ENCODE peak calls at places on chromosomes 2 and 18, in eight cellular contexts. One of them, this sample, is unnamed.

GRCh38 chr18:79804130-79804772 is 6.5 kb downstream of the KCNG2 start:
- DNase-seq in colonic mucosa: no peak
- DNase-seq in aorta: peak
- DNase-seq in AG09319: no peak
- DNase-seq in endothelial cell: no peak
- DNase-seq in GM12878: no peak
- DNase-seq in SW480: no peak
- DNase-seq in omental fat pad: no peak
- DNase-seq in this sample: no peak

GRCh38 chr2:37855283-37856041 is 69.6 kb upstream of the RMDN2 start:
- DNase-seq in omental fat pad: no peak
- DNase-seq in SW480: no peak
- DNase-seq in GM12878: no peak
- DNase-seq in AG09319: no peak
- DNase-seq in aorta: no peak
- DNase-seq in endothelial cell: no peak
- DNase-seq in colonic mucosa: no peak
- DNase-seq in this sample: no peak

GRCh38 chr2:55511508-55512124 is 7.9 kb upstream of the CFAP36 start:
- DNase-seq in endothelial cell: peak
- DNase-seq in aorta: no peak
- DNase-seq in omental fat pad: no peak
- DNase-seq in colonic mucosa: no peak
- DNase-seq in GM12878: no peak
- DNase-seq in SW480: peak
- DNase-seq in AG09319: no peak
- DNase-seq in this sample: peak

GRCh38 chr18:60200558-60200957 is 172.0 kb downstream of the MC4R start:
- DNase-seq in endothelial cell: no peak
- DNase-seq in omental fat pad: no peak
- DNase-seq in AG09319: no peak
- DNase-seq in GM12878: no peak
- DNase-seq in colonic mucosa: no peak
- DNase-seq in SW480: no peak
- DNase-seq in aorta: no peak
- DNase-seq in this sample: no peak

GRCh38 chr18:7789853-7790552 is 222.9 kb downstream of the PTPRM start:
- DNase-seq in GM12878: no peak
- DNase-seq in endothelial cell: peak
- DNase-seq in AG09319: peak
- DNase-seq in omental fat pad: no peak
- DNase-seq in aorta: no peak
- DNase-seq in colonic mucosa: no peak
- DNase-seq in SW480: peak
- DNase-seq in this sample: peak

GRCh38 chr2:128440087-128440665 is 121.5 kb upstream of the HS6ST1 start:
- DNase-seq in AG09319: no peak
- DNase-seq in aorta: no peak
- DNase-seq in omental fat pad: no peak
- DNase-seq in colonic mucosa: no peak
- DNase-seq in SW480: no peak
- DNase-seq in GM12878: no peak
- DNase-seq in endothelial cell: peak
- DNase-seq in this sample: no peak

GRCh38 chr18:46097378-46097852 is 681 bp downstream of the ATP5F1A start:
- DNase-seq in omental fat pad: no peak
- DNase-seq in colonic mucosa: no peak
- DNase-seq in aorta: no peak
- DNase-seq in endothelial cell: no peak
- DNase-seq in GM12878: no peak
- DNase-seq in SW480: peak
- DNase-seq in AG09319: no peak
- DNase-seq in this sample: no peak

GRCh38 chr2:233410191-233410760 is 56.0 kb downstream of the DGKD start:
- DNase-seq in endothelial cell: no peak
- DNase-seq in omental fat pad: no peak
- DNase-seq in GM12878: no peak
- DNase-seq in colonic mucosa: peak
- DNase-seq in SW480: no peak
- DNase-seq in aorta: no peak
- DNase-seq in AG09319: no peak
- DNase-seq in this sample: no peak

GRCh38 chr2:220006152-220006551 is 378.7 kb downstream of the SLC4A3 start:
- DNase-seq in endothelial cell: no peak
- DNase-seq in omental fat pad: no peak
- DNase-seq in AG09319: no peak
- DNase-seq in SW480: no peak
- DNase-seq in colonic mucosa: no peak
- DNase-seq in aorta: no peak
- DNase-seq in GM12878: no peak
- DNase-seq in this sample: peak

GRCh38 chr2:132731431-132731830 is 61.4 kb upstream of the LYPD1 start:
- DNase-seq in SW480: no peak
- DNase-seq in endothelial cell: no peak
- DNase-seq in aorta: no peak
- DNase-seq in omental fat pad: no peak
- DNase-seq in AG09319: no peak
- DNase-seq in colonic mucosa: no peak
- DNase-seq in GM12878: no peak
- DNase-seq in this sample: peak

GRCh38 chr2:63047534-63048281 is 2.9 kb upstream of the OTX1 start:
- DNase-seq in endothelial cell: peak
- DNase-seq in GM12878: no peak
- DNase-seq in colonic mucosa: peak
- DNase-seq in aorta: peak
- DNase-seq in SW480: no peak
- DNase-seq in AG09319: no peak
- DNase-seq in omental fat pad: no peak
- DNase-seq in this sample: no peak

GRCh38 chr18:79754831-79755351 is 42.8 kb upstream of the KCNG2 start:
- DNase-seq in aorta: peak
- DNase-seq in GM12878: no peak
- DNase-seq in colonic mucosa: no peak
- DNase-seq in omental fat pad: no peak
- DNase-seq in AG09319: no peak
- DNase-seq in SW480: no peak
- DNase-seq in endothelial cell: no peak
- DNase-seq in this sample: no peak

GRCh38 chr18:59846814-59847490 is 52.8 kb upstream of the PMAIP1 start:
- DNase-seq in GM12878: peak
- DNase-seq in aorta: no peak
- DNase-seq in SW480: no peak
- DNase-seq in colonic mucosa: peak
- DNase-seq in AG09319: peak
- DNase-seq in omental fat pad: no peak
- DNase-seq in endothelial cell: no peak
- DNase-seq in this sample: peak

GRCh38 chr18:55018602-55019001 is 59.3 kb upstream of the CCDC68 start:
- DNase-seq in aorta: no peak
- DNase-seq in endothelial cell: no peak
- DNase-seq in AG09319: no peak
- DNase-seq in omental fat pad: no peak
- DNase-seq in GM12878: no peak
- DNase-seq in colonic mucosa: no peak
- DNase-seq in SW480: no peak
- DNase-seq in this sample: peak

GRCh38 chr2:177171418-177171865 is 41.2 kb upstream of the HNRNPA3 start:
- DNase-seq in aorta: no peak
- DNase-seq in omental fat pad: no peak
- DNase-seq in GM12878: no peak
- DNase-seq in endothelial cell: no peak
- DNase-seq in SW480: no peak
- DNase-seq in colonic mucosa: peak
- DNase-seq in AG09319: no peak
- DNase-seq in this sample: peak

GRCh38 chr18:58005036-58005435 is 39.0 kb upstream of the NEDD4L start:
- DNase-seq in aorta: no peak
- DNase-seq in endothelial cell: no peak
- DNase-seq in omental fat pad: no peak
- DNase-seq in GM12878: no peak
- DNase-seq in colonic mucosa: no peak
- DNase-seq in SW480: peak
- DNase-seq in AG09319: no peak
- DNase-seq in this sample: peak

GRCh38 chr2:225282858-225283693 is 116.4 kb upstream of the NYAP2 start:
- DNase-seq in AG09319: no peak
- DNase-seq in SW480: peak
- DNase-seq in omental fat pad: no peak
- DNase-seq in endothelial cell: peak
- DNase-seq in GM12878: no peak
- DNase-seq in colonic mucosa: peak
- DNase-seq in aorta: no peak
- DNase-seq in this sample: peak

GRCh38 chr2:62801814-62802524 is 96.5 kb downstream of the EHBP1 start:
- DNase-seq in AG09319: no peak
- DNase-seq in aorta: no peak
- DNase-seq in SW480: no peak
- DNase-seq in omental fat pad: no peak
- DNase-seq in GM12878: no peak
- DNase-seq in colonic mucosa: no peak
- DNase-seq in endothelial cell: no peak
- DNase-seq in this sample: peak

GRCh38 chr2:105102001-105102400 is 64.1 kb downstream of the MRPS9 start:
- DNase-seq in AG09319: no peak
- DNase-seq in aorta: no peak
- DNase-seq in endothelial cell: no peak
- DNase-seq in colonic mucosa: no peak
- DNase-seq in GM12878: no peak
- DNase-seq in omental fat pad: no peak
- DNase-seq in SW480: no peak
- DNase-seq in this sample: no peak

GRCh38 chr2:162197095-162197825 is 45.2 kb upstream of the GCG start:
- DNase-seq in endothelial cell: no peak
- DNase-seq in omental fat pad: no peak
- DNase-seq in GM12878: no peak
- DNase-seq in aorta: no peak
- DNase-seq in colonic mucosa: no peak
- DNase-seq in SW480: no peak
- DNase-seq in AG09319: no peak
- DNase-seq in this sample: no peak

GRCh38 chr18:74654637-74655036 is 57.0 kb downstream of the ZNF407 start:
- DNase-seq in GM12878: no peak
- DNase-seq in AG09319: no peak
- DNase-seq in omental fat pad: no peak
- DNase-seq in endothelial cell: no peak
- DNase-seq in aorta: no peak
- DNase-seq in SW480: peak
- DNase-seq in colonic mucosa: no peak
- DNase-seq in this sample: peak

GRCh38 chr2:72980535-72981217 is 63.4 kb downstream of the EMX1 start:
- DNase-seq in AG09319: no peak
- DNase-seq in endothelial cell: no peak
- DNase-seq in GM12878: no peak
- DNase-seq in omental fat pad: no peak
- DNase-seq in aorta: peak
- DNase-seq in SW480: peak
- DNase-seq in colonic mucosa: no peak
- DNase-seq in this sample: peak

GRCh38 chr2:10932345-10933151 is 20.8 kb downstream of the KCNF1 start:
- DNase-seq in aorta: no peak
- DNase-seq in endothelial cell: peak
- DNase-seq in colonic mucosa: no peak
- DNase-seq in SW480: no peak
- DNase-seq in GM12878: no peak
- DNase-seq in omental fat pad: no peak
- DNase-seq in AG09319: no peak
- DNase-seq in this sample: no peak

GRCh38 chr18:53004798-53005197 is 664.8 kb downstream of the DCC start:
- DNase-seq in endothelial cell: no peak
- DNase-seq in aorta: no peak
- DNase-seq in colonic mucosa: no peak
- DNase-seq in AG09319: no peak
- DNase-seq in SW480: no peak
- DNase-seq in omental fat pad: no peak
- DNase-seq in GM12878: no peak
- DNase-seq in this sample: no peak

GRCh38 chr2:160417745-160418397 is 75.7 kb downstream of the RBMS1 start:
- DNase-seq in GM12878: no peak
- DNase-seq in endothelial cell: no peak
- DNase-seq in colonic mucosa: no peak
- DNase-seq in AG09319: no peak
- DNase-seq in aorta: no peak
- DNase-seq in SW480: no peak
- DNase-seq in omental fat pad: no peak
- DNase-seq in this sample: peak

GRCh38 chr18:37403100-37403781 is 162.4 kb downstream of the CELF4 start:
- DNase-seq in omental fat pad: no peak
- DNase-seq in SW480: no peak
- DNase-seq in GM12878: no peak
- DNase-seq in endothelial cell: no peak
- DNase-seq in colonic mucosa: peak
- DNase-seq in AG09319: peak
- DNase-seq in aorta: no peak
- DNase-seq in this sample: peak

GRCh38 chr2:89767581-89768435 is 1076.3 kb downstream of the RPIA start:
- DNase-seq in AG09319: no peak
- DNase-seq in SW480: no peak
- DNase-seq in colonic mucosa: no peak
- DNase-seq in aorta: peak
- DNase-seq in omental fat pad: no peak
- DNase-seq in endothelial cell: no peak
- DNase-seq in GM12878: no peak
- DNase-seq in this sample: no peak

GRCh38 chr2:12304494-12305228 is 412.1 kb upstream of the TRIB2 start:
- DNase-seq in AG09319: peak
- DNase-seq in endothelial cell: no peak
- DNase-seq in colonic mucosa: no peak
- DNase-seq in SW480: no peak
- DNase-seq in aorta: no peak
- DNase-seq in GM12878: no peak
- DNase-seq in omental fat pad: no peak
- DNase-seq in this sample: no peak

GRCh38 chr18:24270937-24271380 is 126.7 kb downstream of the OSBPL1A start:
- DNase-seq in AG09319: peak
- DNase-seq in SW480: peak
- DNase-seq in omental fat pad: no peak
- DNase-seq in endothelial cell: no peak
- DNase-seq in GM12878: no peak
- DNase-seq in colonic mucosa: no peak
- DNase-seq in aorta: no peak
- DNase-seq in this sample: peak

GRCh38 chr2:19649785-19650380 is 251.9 kb downstream of the TTC32 start:
- DNase-seq in omental fat pad: no peak
- DNase-seq in GM12878: no peak
- DNase-seq in aorta: no peak
- DNase-seq in SW480: peak
- DNase-seq in colonic mucosa: no peak
- DNase-seq in AG09319: peak
- DNase-seq in endothelial cell: no peak
- DNase-seq in this sample: peak

GRCh38 chr2:238165288-238165921 is 6.6 kb downstream of the ERFE start:
- DNase-seq in GM12878: no peak
- DNase-seq in colonic mucosa: no peak
- DNase-seq in aorta: peak
- DNase-seq in omental fat pad: no peak
- DNase-seq in endothelial cell: no peak
- DNase-seq in AG09319: no peak
- DNase-seq in SW480: no peak
- DNase-seq in this sample: no peak

GRCh38 chr2:233408366-233409285 is 54.3 kb downstream of the DGKD start:
- DNase-seq in AG09319: no peak
- DNase-seq in colonic mucosa: peak
- DNase-seq in GM12878: no peak
- DNase-seq in endothelial cell: no peak
- DNase-seq in SW480: no peak
- DNase-seq in omental fat pad: no peak
- DNase-seq in aorta: no peak
- DNase-seq in this sample: no peak

GRCh38 chr2:200252661-200253067 is 53.8 kb upstream of the SPATS2L start:
- DNase-seq in aorta: no peak
- DNase-seq in GM12878: no peak
- DNase-seq in omental fat pad: no peak
- DNase-seq in endothelial cell: no peak
- DNase-seq in SW480: peak
- DNase-seq in colonic mucosa: no peak
- DNase-seq in AG09319: peak
- DNase-seq in this sample: no peak

This sample was measured in A172.